ENCODE peak calls at places on chromosome 15, in four cellular contexts. W is mesothelial cell of epicardium, O is pulmonary artery endothelial cell, C is NCI-H345. Q is an unnamed sample.
A peak's percentile ranks its signal among the peaks of the same experiment; 100 is the strongest.

GRCh38 chr15:77346637-77347036 is 73.3 kb downstream of the PEAK1 start:
- DNase-seq in W (no peak), O (no peak), C (no peak), Q (no peak)

GRCh38 chr15:33608714-33609113 is 297.9 kb downstream of the RYR3 start:
- DNase-seq in O (no peak), C (no peak), W (no peak), Q (no peak)

GRCh38 chr15:29785068-29785467 is 37.2 kb downstream of the TJP1 start:
- DNase-seq in C (no peak), W (no peak), O (no peak), Q (no peak)

GRCh38 chr15:75688831-75689230 is 23.8 kb downstream of the CSPG4 start:
- DNase-seq in O (no peak), C (no peak), W (no peak), Q (no peak)

GRCh38 chr15:47516576-47517371 is 200.5 kb upstream of the SEMA6D start:
- DNase-seq in O (no peak), W (no peak), C (no peak), Q (no peak)

GRCh38 chr15:23628612-23629233 is 18.9 kb downstream of the MAGEL2 start:
- DNase-seq in O (no peak), W (no peak), C (no peak), Q (no peak)

GRCh38 chr15:79154491-79155182 is 64.1 kb upstream of the RASGRF1 start:
- DNase-seq in C (no peak), W (no peak), O (no peak), Q (no peak)

GRCh38 chr15:79067434-79067833 is 23.1 kb downstream of the RASGRF1 start:
- DNase-seq in O (no peak), W (no peak), C (no peak), Q (no peak)

GRCh38 chr15:63970723-63971426 is 75.4 kb downstream of the DAPK2 start:
- DNase-seq in W (no peak), C (no peak), O (no peak), Q (no peak)

GRCh38 chr15:31274496-31275330 is 51.9 kb upstream of the KLF13 start:
- DNase-seq in C (no peak), W (peak; percentile 36), O (no peak), Q (no peak)

GRCh38 chr15:84871428-84871985 is 13.0 kb upstream of the SLC28A1 start:
- DNase-seq in O (no peak), C (no peak), W (no peak), Q (no peak)

GRCh38 chr15:25768271-25768670 is 94.9 kb downstream of the ATP10A start:
- DNase-seq in C (no peak), W (no peak), O (no peak), Q (no peak)